ENCODE peak calls at places on chromosomes 6 and 20, in ten cellular contexts. One of them, this sample, is unnamed.

GRCh38 chr6:35955970-35956369 is 35.1 kb upstream of the SRPK1 start:
- DNase-seq in astrocyte of the spinal cord: no peak
- DNase-seq in cardiac muscle cell: no peak
- DNase-seq in SK-N-SH: no peak
- DNase-seq in pancreas: no peak
- DNase-seq in epithelial cell of esophagus: no peak
- DNase-seq in A549: no peak
- DNase-seq in HFF-Myc: no peak
- DNase-seq in fibroblast of lung: no peak
- DNase-seq in cardiac fibroblast: no peak
- DNase-seq in this sample: no peak

GRCh38 chr6:116450769-116451740 is 10.1 kb upstream of the CALHM6 start:
- DNase-seq in astrocyte of the spinal cord: no peak
- DNase-seq in cardiac muscle cell: no peak
- DNase-seq in SK-N-SH: no peak
- DNase-seq in pancreas: peak
- DNase-seq in epithelial cell of esophagus: peak
- DNase-seq in A549: no peak
- DNase-seq in HFF-Myc: no peak
- DNase-seq in fibroblast of lung: no peak
- DNase-seq in cardiac fibroblast: no peak
- DNase-seq in this sample: no peak

GRCh38 chr20:62702886-62703852 is 5.5 kb upstream of the NTSR1 start:
- DNase-seq in astrocyte of the spinal cord: peak
- DNase-seq in cardiac muscle cell: peak
- DNase-seq in SK-N-SH: no peak
- DNase-seq in pancreas: no peak
- DNase-seq in epithelial cell of esophagus: peak
- DNase-seq in A549: peak
- DNase-seq in HFF-Myc: peak
- DNase-seq in fibroblast of lung: peak
- DNase-seq in cardiac fibroblast: peak
- DNase-seq in this sample: no peak

GRCh38 chr6:133254552-133255228 is 13.5 kb downstream of the EYA4 start:
- DNase-seq in astrocyte of the spinal cord: peak
- DNase-seq in cardiac muscle cell: peak
- DNase-seq in SK-N-SH: no peak
- DNase-seq in pancreas: no peak
- DNase-seq in epithelial cell of esophagus: peak
- DNase-seq in A549: peak
- DNase-seq in HFF-Myc: no peak
- DNase-seq in fibroblast of lung: peak
- DNase-seq in cardiac fibroblast: peak
- DNase-seq in this sample: no peak

GRCh38 chr6:135087403-135087802 is 32.8 kb upstream of the HBS1L start:
- DNase-seq in astrocyte of the spinal cord: no peak
- DNase-seq in cardiac muscle cell: no peak
- DNase-seq in SK-N-SH: no peak
- DNase-seq in pancreas: no peak
- DNase-seq in epithelial cell of esophagus: no peak
- DNase-seq in A549: no peak
- DNase-seq in HFF-Myc: peak
- DNase-seq in fibroblast of lung: no peak
- DNase-seq in cardiac fibroblast: no peak
- DNase-seq in this sample: no peak

GRCh38 chr20:38245753-38246152 is 14.8 kb downstream of the KIAA1755 start:
- DNase-seq in astrocyte of the spinal cord: no peak
- DNase-seq in cardiac muscle cell: no peak
- DNase-seq in SK-N-SH: no peak
- DNase-seq in pancreas: no peak
- DNase-seq in epithelial cell of esophagus: no peak
- DNase-seq in A549: no peak
- DNase-seq in HFF-Myc: no peak
- DNase-seq in fibroblast of lung: no peak
- DNase-seq in cardiac fibroblast: no peak
- DNase-seq in this sample: no peak

GRCh38 chr6:136323431-136324112 is 33.9 kb upstream of the BCLAF1 start:
- DNase-seq in astrocyte of the spinal cord: peak
- DNase-seq in cardiac muscle cell: peak
- DNase-seq in SK-N-SH: no peak
- DNase-seq in pancreas: no peak
- DNase-seq in epithelial cell of esophagus: no peak
- DNase-seq in A549: no peak
- DNase-seq in HFF-Myc: no peak
- DNase-seq in fibroblast of lung: peak
- DNase-seq in cardiac fibroblast: no peak
- DNase-seq in this sample: no peak

GRCh38 chr6:88650029-88650619 is 313.3 kb downstream of the RNGTT start:
- DNase-seq in astrocyte of the spinal cord: peak
- DNase-seq in cardiac muscle cell: peak
- DNase-seq in SK-N-SH: no peak
- DNase-seq in pancreas: no peak
- DNase-seq in epithelial cell of esophagus: no peak
- DNase-seq in A549: no peak
- DNase-seq in HFF-Myc: peak
- DNase-seq in fibroblast of lung: peak
- DNase-seq in cardiac fibroblast: peak
- DNase-seq in this sample: no peak

GRCh38 chr6:158938220-158938619 is 61.8 kb downstream of the RSPH3 start:
- DNase-seq in astrocyte of the spinal cord: no peak
- DNase-seq in cardiac muscle cell: no peak
- DNase-seq in SK-N-SH: no peak
- DNase-seq in pancreas: no peak
- DNase-seq in epithelial cell of esophagus: no peak
- DNase-seq in A549: no peak
- DNase-seq in HFF-Myc: no peak
- DNase-seq in fibroblast of lung: no peak
- DNase-seq in cardiac fibroblast: no peak
- DNase-seq in this sample: no peak

GRCh38 chr20:32652739-32653526 is 20.8 kb downstream of the C20orf203 start:
- DNase-seq in astrocyte of the spinal cord: peak
- DNase-seq in cardiac muscle cell: peak
- DNase-seq in SK-N-SH: peak
- DNase-seq in pancreas: peak
- DNase-seq in epithelial cell of esophagus: peak
- DNase-seq in A549: peak
- DNase-seq in HFF-Myc: peak
- DNase-seq in fibroblast of lung: peak
- DNase-seq in cardiac fibroblast: peak
- DNase-seq in this sample: peak

GRCh38 chr6:132490024-132490423 is 22.9 kb downstream of the STX7 start:
- DNase-seq in astrocyte of the spinal cord: no peak
- DNase-seq in cardiac muscle cell: peak
- DNase-seq in SK-N-SH: no peak
- DNase-seq in pancreas: no peak
- DNase-seq in epithelial cell of esophagus: no peak
- DNase-seq in A549: no peak
- DNase-seq in HFF-Myc: no peak
- DNase-seq in fibroblast of lung: no peak
- DNase-seq in cardiac fibroblast: peak
- DNase-seq in this sample: no peak

GRCh38 chr20:45056473-45057148 is 44.3 kb downstream of the KCNS1 start:
- DNase-seq in astrocyte of the spinal cord: no peak
- DNase-seq in cardiac muscle cell: no peak
- DNase-seq in SK-N-SH: no peak
- DNase-seq in pancreas: no peak
- DNase-seq in epithelial cell of esophagus: no peak
- DNase-seq in A549: no peak
- DNase-seq in HFF-Myc: no peak
- DNase-seq in fibroblast of lung: no peak
- DNase-seq in cardiac fibroblast: no peak
- DNase-seq in this sample: no peak
- TF ChIP-seq CTCF in astrocyte of the spinal cord: no peak
- TF ChIP-seq CTCF in cardiac muscle cell: no peak
- TF ChIP-seq CTCF in SK-N-SH: no peak
- TF ChIP-seq CTCF in pancreas: no peak
- TF ChIP-seq CTCF in epithelial cell of esophagus: no peak
- TF ChIP-seq CTCF in A549: no peak
- TF ChIP-seq CTCF in HFF-Myc: no peak
- TF ChIP-seq CTCF in fibroblast of lung: no peak
- TF ChIP-seq CTCF in cardiac fibroblast: no peak
- TF ChIP-seq CTCF in this sample: no peak

DNA sequence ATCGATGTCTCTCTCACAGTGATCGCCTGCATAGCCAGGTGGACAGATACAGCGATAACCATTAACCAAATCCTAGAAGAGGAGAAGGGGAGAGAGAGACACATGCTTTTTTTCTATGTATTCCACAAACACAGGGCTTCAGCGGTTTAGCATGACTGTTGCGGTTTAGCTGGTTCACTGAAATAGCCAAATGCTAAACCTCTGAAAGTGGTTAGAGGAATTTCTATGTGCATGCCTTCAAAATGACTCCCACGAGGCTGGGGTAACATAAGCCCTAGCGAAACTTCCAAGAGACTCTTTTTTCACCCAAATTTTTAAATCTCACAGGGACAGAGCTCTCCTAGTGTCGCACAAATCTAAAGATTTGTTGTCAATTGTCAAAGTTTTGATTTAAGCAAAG is 25.1 kb downstream of the JAG1 start:
- DNase-seq in astrocyte of the spinal cord: peak
- DNase-seq in cardiac muscle cell: peak
- DNase-seq in SK-N-SH: no peak
- DNase-seq in pancreas: no peak
- DNase-seq in epithelial cell of esophagus: no peak
- DNase-seq in A549: no peak
- DNase-seq in HFF-Myc: no peak
- DNase-seq in fibroblast of lung: peak
- DNase-seq in cardiac fibroblast: peak
- DNase-seq in this sample: no peak
- TF ChIP-seq CTCF in astrocyte of the spinal cord: no peak
- TF ChIP-seq CTCF in cardiac muscle cell: no peak
- TF ChIP-seq CTCF in SK-N-SH: no peak
- TF ChIP-seq CTCF in pancreas: no peak
- TF ChIP-seq CTCF in epithelial cell of esophagus: no peak
- TF ChIP-seq CTCF in A549: no peak
- TF ChIP-seq CTCF in HFF-Myc: no peak
- TF ChIP-seq CTCF in fibroblast of lung: no peak
- TF ChIP-seq CTCF in cardiac fibroblast: no peak
- TF ChIP-seq CTCF in this sample: no peak

DNA sequence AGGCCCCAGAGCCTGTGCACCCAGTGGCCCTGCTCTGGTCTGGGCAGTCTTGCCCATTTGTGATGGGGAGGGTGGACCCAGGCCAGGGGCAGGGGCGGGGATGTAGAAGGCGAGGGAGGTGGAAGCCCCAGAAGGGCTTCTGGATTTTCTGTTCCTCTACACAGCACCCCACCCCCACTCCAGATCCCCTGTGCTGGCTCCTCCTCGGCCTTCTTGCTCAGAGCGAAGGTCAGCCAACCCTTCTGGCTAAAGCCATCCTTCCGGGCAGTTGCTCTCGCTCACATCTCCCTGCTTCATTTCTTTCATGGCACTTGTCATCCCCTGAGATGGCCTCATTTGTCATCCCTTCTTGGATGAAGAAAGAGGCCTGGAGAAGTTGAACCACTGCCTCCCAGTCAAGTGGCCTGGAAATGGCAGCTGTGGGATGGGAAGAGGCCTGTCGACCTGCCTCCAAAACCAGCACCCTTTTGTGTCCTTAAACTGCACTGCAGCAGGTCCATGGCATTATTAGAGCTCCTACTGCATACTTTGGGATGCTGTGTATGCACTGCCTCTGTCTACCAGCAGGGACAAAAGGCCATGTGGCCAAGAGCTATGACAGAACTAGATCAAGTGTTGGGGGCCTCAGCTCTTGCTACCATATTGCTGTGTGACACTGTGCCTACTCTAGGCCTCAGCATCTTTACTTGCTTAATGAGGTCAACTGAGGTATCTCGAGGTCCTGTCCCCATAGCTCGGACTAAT is 19.9 kb downstream of the PEDS1 start:
- DNase-seq in astrocyte of the spinal cord: no peak
- DNase-seq in cardiac muscle cell: no peak
- DNase-seq in SK-N-SH: no peak
- DNase-seq in pancreas: no peak
- DNase-seq in epithelial cell of esophagus: no peak
- DNase-seq in A549: no peak
- DNase-seq in HFF-Myc: no peak
- DNase-seq in fibroblast of lung: no peak
- DNase-seq in cardiac fibroblast: no peak
- DNase-seq in this sample: no peak
- TF ChIP-seq CTCF in astrocyte of the spinal cord: peak
- TF ChIP-seq CTCF in cardiac muscle cell: peak
- TF ChIP-seq CTCF in SK-N-SH: no peak
- TF ChIP-seq CTCF in pancreas: no peak
- TF ChIP-seq CTCF in epithelial cell of esophagus: peak
- TF ChIP-seq CTCF in A549: no peak
- TF ChIP-seq CTCF in HFF-Myc: peak
- TF ChIP-seq CTCF in fibroblast of lung: no peak
- TF ChIP-seq CTCF in cardiac fibroblast: peak
- TF ChIP-seq CTCF in this sample: peak

GRCh38 chr20:20668639-20669038 is 43.8 kb downstream of the RALGAPA2 start:
- DNase-seq in astrocyte of the spinal cord: peak
- DNase-seq in cardiac muscle cell: peak
- DNase-seq in SK-N-SH: no peak
- DNase-seq in pancreas: no peak
- DNase-seq in epithelial cell of esophagus: no peak
- DNase-seq in A549: no peak
- DNase-seq in HFF-Myc: no peak
- DNase-seq in fibroblast of lung: no peak
- DNase-seq in cardiac fibroblast: no peak
- DNase-seq in this sample: no peak

GRCh38 chr20:20665933-20666332 is 46.5 kb downstream of the RALGAPA2 start:
- DNase-seq in astrocyte of the spinal cord: no peak
- DNase-seq in cardiac muscle cell: no peak
- DNase-seq in SK-N-SH: no peak
- DNase-seq in pancreas: no peak
- DNase-seq in epithelial cell of esophagus: no peak
- DNase-seq in A549: no peak
- DNase-seq in HFF-Myc: no peak
- DNase-seq in fibroblast of lung: no peak
- DNase-seq in cardiac fibroblast: no peak
- DNase-seq in this sample: no peak

GRCh38 chr20:20665200-20665599 is 47.2 kb downstream of the RALGAPA2 start:
- DNase-seq in astrocyte of the spinal cord: no peak
- DNase-seq in cardiac muscle cell: no peak
- DNase-seq in SK-N-SH: no peak
- DNase-seq in pancreas: no peak
- DNase-seq in epithelial cell of esophagus: no peak
- DNase-seq in A549: no peak
- DNase-seq in HFF-Myc: no peak
- DNase-seq in fibroblast of lung: no peak
- DNase-seq in cardiac fibroblast: no peak
- DNase-seq in this sample: no peak

GRCh38 chr20:20664795-20665194 is 47.6 kb downstream of the RALGAPA2 start:
- DNase-seq in astrocyte of the spinal cord: peak
- DNase-seq in cardiac muscle cell: peak
- DNase-seq in SK-N-SH: peak
- DNase-seq in pancreas: no peak
- DNase-seq in epithelial cell of esophagus: peak
- DNase-seq in A549: peak
- DNase-seq in HFF-Myc: peak
- DNase-seq in fibroblast of lung: peak
- DNase-seq in cardiac fibroblast: peak
- DNase-seq in this sample: no peak

DNA sequence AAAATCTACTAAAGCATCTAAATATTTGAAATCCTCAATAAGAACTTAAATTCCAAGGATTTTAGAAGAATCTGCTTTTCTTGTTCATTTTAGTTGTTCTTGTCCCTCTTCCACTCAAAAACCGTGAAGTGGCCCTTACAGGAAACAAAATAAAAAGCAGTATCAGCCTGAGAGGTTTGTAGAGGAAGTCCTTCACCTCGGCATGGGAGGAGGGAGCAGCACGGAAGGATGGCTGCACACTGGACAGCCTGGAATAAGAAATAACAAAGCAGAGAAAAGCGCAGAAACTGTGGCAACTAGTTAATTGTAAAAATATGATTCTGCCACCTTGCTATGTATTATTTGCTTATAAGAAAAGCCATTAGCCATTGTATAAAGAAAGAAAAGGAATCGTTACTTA is 46.1 kb downstream of the RALGAPA2 start:
- DNase-seq in astrocyte of the spinal cord: no peak
- DNase-seq in cardiac muscle cell: no peak
- DNase-seq in SK-N-SH: no peak
- DNase-seq in pancreas: no peak
- DNase-seq in epithelial cell of esophagus: no peak
- DNase-seq in A549: no peak
- DNase-seq in HFF-Myc: no peak
- DNase-seq in fibroblast of lung: no peak
- DNase-seq in cardiac fibroblast: no peak
- DNase-seq in this sample: no peak
- TF ChIP-seq CTCF in astrocyte of the spinal cord: no peak
- TF ChIP-seq CTCF in cardiac muscle cell: no peak
- TF ChIP-seq CTCF in SK-N-SH: no peak
- TF ChIP-seq CTCF in pancreas: no peak
- TF ChIP-seq CTCF in epithelial cell of esophagus: no peak
- TF ChIP-seq CTCF in A549: no peak
- TF ChIP-seq CTCF in HFF-Myc: no peak
- TF ChIP-seq CTCF in fibroblast of lung: no peak
- TF ChIP-seq CTCF in cardiac fibroblast: no peak
- TF ChIP-seq CTCF in this sample: no peak